ENCODE peak calls at places on chromosomes 7 and 10, in nine cellular contexts. One of them, this sample, is unnamed.

GRCh38 chr10:114577133-114577532 is 80.9 kb downstream of the ABLIM1 start:
- DNase-seq in activated T-helper 1 cell treated with anti-CD3 and anti-CD28 coated beads, Interleukin-12 subunit alpha, Interleukin-12 subunit beta, Interleukin-2, Interleukin-4 antibody, amounts not matched to agents 30 ng/mL and 10 ng/mL and 1 ng/mL, durations not matched to agents 14 hours and 24 hours and 36 hours: no peak
- DNase-seq in ELR: peak
- DNase-seq in NCI-H774: no peak
- DNase-seq in right cardiac atrium: no peak
- DNase-seq in left lung: no peak
- DNase-seq in RPMI8226: no peak
- DNase-seq in activated naive CD4-positive, alpha-beta T cell: no peak
- DNase-seq in lower lobe of right lung: no peak
- DNase-seq in this sample: no peak

GRCh38 chr10:27383595-27384542 is 120.2 kb upstream of the RAB18 start:
- DNase-seq in lower lobe of right lung: no peak
- DNase-seq in activated T-helper 1 cell treated with anti-CD3 and anti-CD28 coated beads, Interleukin-12 subunit alpha, Interleukin-12 subunit beta, Interleukin-2, Interleukin-4 antibody, amounts not matched to agents 30 ng/mL and 10 ng/mL and 1 ng/mL, durations not matched to agents 14 hours and 24 hours and 36 hours: no peak
- DNase-seq in ELR: peak
- DNase-seq in left lung: no peak
- DNase-seq in RPMI8226: no peak
- DNase-seq in activated naive CD4-positive, alpha-beta T cell: no peak
- DNase-seq in NCI-H774: peak
- DNase-seq in right cardiac atrium: no peak
- DNase-seq in this sample: no peak

GRCh38 chr7:12731214-12731656 is 43.8 kb downstream of the ARL4A start:
- DNase-seq in RPMI8226: peak
- DNase-seq in NCI-H774: no peak
- DNase-seq in left lung: no peak
- DNase-seq in lower lobe of right lung: no peak
- DNase-seq in ELR: peak
- DNase-seq in activated naive CD4-positive, alpha-beta T cell: no peak
- DNase-seq in activated T-helper 1 cell treated with anti-CD3 and anti-CD28 coated beads, Interleukin-12 subunit alpha, Interleukin-12 subunit beta, Interleukin-2, Interleukin-4 antibody, amounts not matched to agents 30 ng/mL and 10 ng/mL and 1 ng/mL, durations not matched to agents 14 hours and 24 hours and 36 hours: no peak
- DNase-seq in right cardiac atrium: no peak
- DNase-seq in this sample: no peak

GRCh38 chr10:44978570-44979280 is at the start of gene DEPP1:
- DNase-seq in activated T-helper 1 cell treated with anti-CD3 and anti-CD28 coated beads, Interleukin-12 subunit alpha, Interleukin-12 subunit beta, Interleukin-2, Interleukin-4 antibody, amounts not matched to agents 30 ng/mL and 10 ng/mL and 1 ng/mL, durations not matched to agents 14 hours and 24 hours and 36 hours: peak
- DNase-seq in right cardiac atrium: peak
- DNase-seq in ELR: peak
- DNase-seq in lower lobe of right lung: peak
- DNase-seq in NCI-H774: peak
- DNase-seq in activated naive CD4-positive, alpha-beta T cell: no peak
- DNase-seq in RPMI8226: peak
- DNase-seq in left lung: peak
- DNase-seq in this sample: peak

GRCh38 chr10:96046546-96046945 is 3.2 kb downstream of the CCNJ start:
- DNase-seq in activated naive CD4-positive, alpha-beta T cell: no peak
- DNase-seq in ELR: no peak
- DNase-seq in left lung: no peak
- DNase-seq in NCI-H774: no peak
- DNase-seq in lower lobe of right lung: no peak
- DNase-seq in right cardiac atrium: no peak
- DNase-seq in activated T-helper 1 cell treated with anti-CD3 and anti-CD28 coated beads, Interleukin-12 subunit alpha, Interleukin-12 subunit beta, Interleukin-2, Interleukin-4 antibody, amounts not matched to agents 30 ng/mL and 10 ng/mL and 1 ng/mL, durations not matched to agents 14 hours and 24 hours and 36 hours: no peak
- DNase-seq in RPMI8226: no peak
- DNase-seq in this sample: no peak

GRCh38 chr7:2738110-2738509 is 50.1 kb downstream of the AMZ1 start:
- DNase-seq in RPMI8226: no peak
- DNase-seq in activated T-helper 1 cell treated with anti-CD3 and anti-CD28 coated beads, Interleukin-12 subunit alpha, Interleukin-12 subunit beta, Interleukin-2, Interleukin-4 antibody, amounts not matched to agents 30 ng/mL and 10 ng/mL and 1 ng/mL, durations not matched to agents 14 hours and 24 hours and 36 hours: no peak
- DNase-seq in activated naive CD4-positive, alpha-beta T cell: no peak
- DNase-seq in lower lobe of right lung: no peak
- DNase-seq in ELR: no peak
- DNase-seq in right cardiac atrium: no peak
- DNase-seq in NCI-H774: no peak
- DNase-seq in left lung: no peak
- DNase-seq in this sample: no peak

GRCh38 chr7:43554423-43554822 is 28.5 kb upstream of the STK17A start:
- DNase-seq in activated T-helper 1 cell treated with anti-CD3 and anti-CD28 coated beads, Interleukin-12 subunit alpha, Interleukin-12 subunit beta, Interleukin-2, Interleukin-4 antibody, amounts not matched to agents 30 ng/mL and 10 ng/mL and 1 ng/mL, durations not matched to agents 14 hours and 24 hours and 36 hours: no peak
- DNase-seq in RPMI8226: no peak
- DNase-seq in NCI-H774: no peak
- DNase-seq in lower lobe of right lung: no peak
- DNase-seq in right cardiac atrium: no peak
- DNase-seq in ELR: no peak
- DNase-seq in activated naive CD4-positive, alpha-beta T cell: no peak
- DNase-seq in left lung: no peak
- DNase-seq in this sample: no peak

GRCh38 chr7:49931627-49932026 is 158.2 kb downstream of the VWC2 start:
- DNase-seq in left lung: no peak
- DNase-seq in ELR: no peak
- DNase-seq in NCI-H774: no peak
- DNase-seq in lower lobe of right lung: no peak
- DNase-seq in RPMI8226: no peak
- DNase-seq in right cardiac atrium: no peak
- DNase-seq in activated T-helper 1 cell treated with anti-CD3 and anti-CD28 coated beads, Interleukin-12 subunit alpha, Interleukin-12 subunit beta, Interleukin-2, Interleukin-4 antibody, amounts not matched to agents 30 ng/mL and 10 ng/mL and 1 ng/mL, durations not matched to agents 14 hours and 24 hours and 36 hours: no peak
- DNase-seq in activated naive CD4-positive, alpha-beta T cell: no peak
- DNase-seq in this sample: no peak

GRCh38 chr7:32496052-32496813 is 944 bp downstream of the AVL9 start:
- DNase-seq in right cardiac atrium: no peak
- DNase-seq in left lung: no peak
- DNase-seq in RPMI8226: no peak
- DNase-seq in ELR: peak
- DNase-seq in NCI-H774: no peak
- DNase-seq in activated naive CD4-positive, alpha-beta T cell: no peak
- DNase-seq in lower lobe of right lung: no peak
- DNase-seq in activated T-helper 1 cell treated with anti-CD3 and anti-CD28 coated beads, Interleukin-12 subunit alpha, Interleukin-12 subunit beta, Interleukin-2, Interleukin-4 antibody, amounts not matched to agents 30 ng/mL and 10 ng/mL and 1 ng/mL, durations not matched to agents 14 hours and 24 hours and 36 hours: no peak
- DNase-seq in this sample: no peak

GRCh38 chr10:103640436-103641181 is 147.1 kb downstream of the NEURL1 start:
- DNase-seq in RPMI8226: no peak
- DNase-seq in lower lobe of right lung: no peak
- DNase-seq in activated T-helper 1 cell treated with anti-CD3 and anti-CD28 coated beads, Interleukin-12 subunit alpha, Interleukin-12 subunit beta, Interleukin-2, Interleukin-4 antibody, amounts not matched to agents 30 ng/mL and 10 ng/mL and 1 ng/mL, durations not matched to agents 14 hours and 24 hours and 36 hours: no peak
- DNase-seq in left lung: no peak
- DNase-seq in activated naive CD4-positive, alpha-beta T cell: no peak
- DNase-seq in NCI-H774: no peak
- DNase-seq in right cardiac atrium: peak
- DNase-seq in ELR: no peak
- DNase-seq in this sample: no peak

GRCh38 chr7:5222861-5223411 is 32.9 kb downstream of the WIPI2 start:
- DNase-seq in left lung: peak
- DNase-seq in lower lobe of right lung: peak
- DNase-seq in NCI-H774: no peak
- DNase-seq in activated T-helper 1 cell treated with anti-CD3 and anti-CD28 coated beads, Interleukin-12 subunit alpha, Interleukin-12 subunit beta, Interleukin-2, Interleukin-4 antibody, amounts not matched to agents 30 ng/mL and 10 ng/mL and 1 ng/mL, durations not matched to agents 14 hours and 24 hours and 36 hours: no peak
- DNase-seq in activated naive CD4-positive, alpha-beta T cell: no peak
- DNase-seq in RPMI8226: no peak
- DNase-seq in ELR: no peak
- DNase-seq in right cardiac atrium: peak
- DNase-seq in this sample: no peak

GRCh38 chr7:131109011-131109756 is 218.5 kb upstream of the MKLN1 start:
- DNase-seq in NCI-H774: no peak
- DNase-seq in lower lobe of right lung: no peak
- DNase-seq in activated T-helper 1 cell treated with anti-CD3 and anti-CD28 coated beads, Interleukin-12 subunit alpha, Interleukin-12 subunit beta, Interleukin-2, Interleukin-4 antibody, amounts not matched to agents 30 ng/mL and 10 ng/mL and 1 ng/mL, durations not matched to agents 14 hours and 24 hours and 36 hours: no peak
- DNase-seq in left lung: no peak
- DNase-seq in RPMI8226: peak
- DNase-seq in activated naive CD4-positive, alpha-beta T cell: no peak
- DNase-seq in ELR: peak
- DNase-seq in right cardiac atrium: no peak
- DNase-seq in this sample: no peak

GRCh38 chr10:116849271-116850057 is at the start of gene ENO4:
- DNase-seq in RPMI8226: peak
- DNase-seq in activated T-helper 1 cell treated with anti-CD3 and anti-CD28 coated beads, Interleukin-12 subunit alpha, Interleukin-12 subunit beta, Interleukin-2, Interleukin-4 antibody, amounts not matched to agents 30 ng/mL and 10 ng/mL and 1 ng/mL, durations not matched to agents 14 hours and 24 hours and 36 hours: no peak
- DNase-seq in left lung: peak
- DNase-seq in NCI-H774: peak
- DNase-seq in lower lobe of right lung: peak
- DNase-seq in right cardiac atrium: peak
- DNase-seq in activated naive CD4-positive, alpha-beta T cell: no peak
- DNase-seq in ELR: peak
- DNase-seq in this sample: peak

GRCh38 chr7:100358857-100359212 is 918 bp downstream of the PILRB start:
- DNase-seq in activated T-helper 1 cell treated with anti-CD3 and anti-CD28 coated beads, Interleukin-12 subunit alpha, Interleukin-12 subunit beta, Interleukin-2, Interleukin-4 antibody, amounts not matched to agents 30 ng/mL and 10 ng/mL and 1 ng/mL, durations not matched to agents 14 hours and 24 hours and 36 hours: no peak
- DNase-seq in activated naive CD4-positive, alpha-beta T cell: no peak
- DNase-seq in right cardiac atrium: peak
- DNase-seq in NCI-H774: no peak
- DNase-seq in RPMI8226: no peak
- DNase-seq in lower lobe of right lung: peak
- DNase-seq in left lung: no peak
- DNase-seq in ELR: no peak
- DNase-seq in this sample: no peak

GRCh38 chr7:141541375-141541774 is 9.8 kb upstream of the AGK start:
- DNase-seq in left lung: no peak
- DNase-seq in lower lobe of right lung: no peak
- DNase-seq in activated T-helper 1 cell treated with anti-CD3 and anti-CD28 coated beads, Interleukin-12 subunit alpha, Interleukin-12 subunit beta, Interleukin-2, Interleukin-4 antibody, amounts not matched to agents 30 ng/mL and 10 ng/mL and 1 ng/mL, durations not matched to agents 14 hours and 24 hours and 36 hours: no peak
- DNase-seq in right cardiac atrium: no peak
- DNase-seq in activated naive CD4-positive, alpha-beta T cell: no peak
- DNase-seq in RPMI8226: peak
- DNase-seq in NCI-H774: peak
- DNase-seq in ELR: no peak
- DNase-seq in this sample: no peak

GRCh38 chr10:102673961-102674511 is 29.8 kb downstream of the TRIM8 start:
- DNase-seq in lower lobe of right lung: peak
- DNase-seq in activated naive CD4-positive, alpha-beta T cell: peak
- DNase-seq in NCI-H774: no peak
- DNase-seq in right cardiac atrium: peak
- DNase-seq in left lung: peak
- DNase-seq in activated T-helper 1 cell treated with anti-CD3 and anti-CD28 coated beads, Interleukin-12 subunit alpha, Interleukin-12 subunit beta, Interleukin-2, Interleukin-4 antibody, amounts not matched to agents 30 ng/mL and 10 ng/mL and 1 ng/mL, durations not matched to agents 14 hours and 24 hours and 36 hours: peak
- DNase-seq in ELR: peak
- DNase-seq in RPMI8226: no peak
- DNase-seq in this sample: no peak

GRCh38 chr7:145848691-145849090 is 267.9 kb upstream of the CNTNAP2 start:
- DNase-seq in right cardiac atrium: no peak
- DNase-seq in ELR: no peak
- DNase-seq in RPMI8226: no peak
- DNase-seq in activated T-helper 1 cell treated with anti-CD3 and anti-CD28 coated beads, Interleukin-12 subunit alpha, Interleukin-12 subunit beta, Interleukin-2, Interleukin-4 antibody, amounts not matched to agents 30 ng/mL and 10 ng/mL and 1 ng/mL, durations not matched to agents 14 hours and 24 hours and 36 hours: no peak
- DNase-seq in left lung: no peak
- DNase-seq in NCI-H774: no peak
- DNase-seq in lower lobe of right lung: no peak
- DNase-seq in activated naive CD4-positive, alpha-beta T cell: no peak
- DNase-seq in this sample: no peak

GRCh38 chr10:88523739-88524400 is 59.2 kb downstream of the RNLS start:
- DNase-seq in lower lobe of right lung: no peak
- DNase-seq in activated T-helper 1 cell treated with anti-CD3 and anti-CD28 coated beads, Interleukin-12 subunit alpha, Interleukin-12 subunit beta, Interleukin-2, Interleukin-4 antibody, amounts not matched to agents 30 ng/mL and 10 ng/mL and 1 ng/mL, durations not matched to agents 14 hours and 24 hours and 36 hours: no peak
- DNase-seq in NCI-H774: no peak
- DNase-seq in RPMI8226: no peak
- DNase-seq in ELR: no peak
- DNase-seq in left lung: no peak
- DNase-seq in right cardiac atrium: no peak
- DNase-seq in activated naive CD4-positive, alpha-beta T cell: no peak
- DNase-seq in this sample: no peak

GRCh38 chr10:100831742-100832141 is 81.0 kb upstream of the SLF2 start:
- DNase-seq in NCI-H774: no peak
- DNase-seq in activated T-helper 1 cell treated with anti-CD3 and anti-CD28 coated beads, Interleukin-12 subunit alpha, Interleukin-12 subunit beta, Interleukin-2, Interleukin-4 antibody, amounts not matched to agents 30 ng/mL and 10 ng/mL and 1 ng/mL, durations not matched to agents 14 hours and 24 hours and 36 hours: no peak
- DNase-seq in right cardiac atrium: no peak
- DNase-seq in activated naive CD4-positive, alpha-beta T cell: no peak
- DNase-seq in left lung: no peak
- DNase-seq in lower lobe of right lung: no peak
- DNase-seq in ELR: no peak
- DNase-seq in RPMI8226: no peak
- DNase-seq in this sample: no peak

GRCh38 chr7:36565792-36566356 is 158.4 kb downstream of the AOAH start:
- DNase-seq in activated naive CD4-positive, alpha-beta T cell: no peak
- DNase-seq in NCI-H774: no peak
- DNase-seq in right cardiac atrium: no peak
- DNase-seq in RPMI8226: no peak
- DNase-seq in left lung: no peak
- DNase-seq in lower lobe of right lung: no peak
- DNase-seq in ELR: no peak
- DNase-seq in activated T-helper 1 cell treated with anti-CD3 and anti-CD28 coated beads, Interleukin-12 subunit alpha, Interleukin-12 subunit beta, Interleukin-2, Interleukin-4 antibody, amounts not matched to agents 30 ng/mL and 10 ng/mL and 1 ng/mL, durations not matched to agents 14 hours and 24 hours and 36 hours: no peak
- DNase-seq in this sample: no peak

GRCh38 chr7:13107291-13107690 is 419.9 kb downstream of the ARL4A start:
- DNase-seq in right cardiac atrium: no peak
- DNase-seq in ELR: no peak
- DNase-seq in lower lobe of right lung: no peak
- DNase-seq in activated naive CD4-positive, alpha-beta T cell: no peak
- DNase-seq in NCI-H774: no peak
- DNase-seq in left lung: no peak
- DNase-seq in RPMI8226: no peak
- DNase-seq in activated T-helper 1 cell treated with anti-CD3 and anti-CD28 coated beads, Interleukin-12 subunit alpha, Interleukin-12 subunit beta, Interleukin-2, Interleukin-4 antibody, amounts not matched to agents 30 ng/mL and 10 ng/mL and 1 ng/mL, durations not matched to agents 14 hours and 24 hours and 36 hours: no peak
- DNase-seq in this sample: no peak

GRCh38 chr7:139452948-139453672 is 30.4 kb downstream of the KLRG2 start:
- DNase-seq in left lung: no peak
- DNase-seq in ELR: peak
- DNase-seq in NCI-H774: no peak
- DNase-seq in activated T-helper 1 cell treated with anti-CD3 and anti-CD28 coated beads, Interleukin-12 subunit alpha, Interleukin-12 subunit beta, Interleukin-2, Interleukin-4 antibody, amounts not matched to agents 30 ng/mL and 10 ng/mL and 1 ng/mL, durations not matched to agents 14 hours and 24 hours and 36 hours: no peak
- DNase-seq in RPMI8226: no peak
- DNase-seq in right cardiac atrium: no peak
- DNase-seq in activated naive CD4-positive, alpha-beta T cell: no peak
- DNase-seq in lower lobe of right lung: no peak
- DNase-seq in this sample: no peak

GRCh38 chr7:96495751-96496216 is 173.9 kb upstream of the SLC25A13 start:
- DNase-seq in left lung: no peak
- DNase-seq in lower lobe of right lung: no peak
- DNase-seq in RPMI8226: no peak
- DNase-seq in right cardiac atrium: no peak
- DNase-seq in activated T-helper 1 cell treated with anti-CD3 and anti-CD28 coated beads, Interleukin-12 subunit alpha, Interleukin-12 subunit beta, Interleukin-2, Interleukin-4 antibody, amounts not matched to agents 30 ng/mL and 10 ng/mL and 1 ng/mL, durations not matched to agents 14 hours and 24 hours and 36 hours: peak
- DNase-seq in NCI-H774: peak
- DNase-seq in activated naive CD4-positive, alpha-beta T cell: no peak
- DNase-seq in ELR: no peak
- DNase-seq in this sample: no peak

GRCh38 chr7:151249732-151250072 is 1.2 kb upstream of the SMARCD3 start:
- DNase-seq in lower lobe of right lung: peak
- DNase-seq in ELR: peak
- DNase-seq in activated T-helper 1 cell treated with anti-CD3 and anti-CD28 coated beads, Interleukin-12 subunit alpha, Interleukin-12 subunit beta, Interleukin-2, Interleukin-4 antibody, amounts not matched to agents 30 ng/mL and 10 ng/mL and 1 ng/mL, durations not matched to agents 14 hours and 24 hours and 36 hours: no peak
- DNase-seq in activated naive CD4-positive, alpha-beta T cell: no peak
- DNase-seq in RPMI8226: no peak
- DNase-seq in NCI-H774: no peak
- DNase-seq in right cardiac atrium: peak
- DNase-seq in left lung: peak
- DNase-seq in this sample: no peak

GRCh38 chr7:44281811-44282600 is 43.4 kb downstream of the CAMK2B start:
- DNase-seq in left lung: peak
- DNase-seq in lower lobe of right lung: peak
- DNase-seq in ELR: no peak
- DNase-seq in RPMI8226: no peak
- DNase-seq in activated T-helper 1 cell treated with anti-CD3 and anti-CD28 coated beads, Interleukin-12 subunit alpha, Interleukin-12 subunit beta, Interleukin-2, Interleukin-4 antibody, amounts not matched to agents 30 ng/mL and 10 ng/mL and 1 ng/mL, durations not matched to agents 14 hours and 24 hours and 36 hours: no peak
- DNase-seq in right cardiac atrium: no peak
- DNase-seq in activated naive CD4-positive, alpha-beta T cell: no peak
- DNase-seq in NCI-H774: no peak
- DNase-seq in this sample: no peak

GRCh38 chr7:151271699-151272355 is 23.3 kb upstream of the SMARCD3 start:
- DNase-seq in lower lobe of right lung: peak
- DNase-seq in right cardiac atrium: no peak
- DNase-seq in NCI-H774: no peak
- DNase-seq in activated T-helper 1 cell treated with anti-CD3 and anti-CD28 coated beads, Interleukin-12 subunit alpha, Interleukin-12 subunit beta, Interleukin-2, Interleukin-4 antibody, amounts not matched to agents 30 ng/mL and 10 ng/mL and 1 ng/mL, durations not matched to agents 14 hours and 24 hours and 36 hours: no peak
- DNase-seq in activated naive CD4-positive, alpha-beta T cell: no peak
- DNase-seq in ELR: no peak
- DNase-seq in left lung: peak
- DNase-seq in RPMI8226: no peak
- DNase-seq in this sample: no peak

GRCh38 chr10:59649606-59650346 is 59.9 kb downstream of the SLC16A9 start:
- DNase-seq in ELR: no peak
- DNase-seq in NCI-H774: no peak
- DNase-seq in activated naive CD4-positive, alpha-beta T cell: no peak
- DNase-seq in lower lobe of right lung: no peak
- DNase-seq in left lung: no peak
- DNase-seq in right cardiac atrium: no peak
- DNase-seq in RPMI8226: no peak
- DNase-seq in activated T-helper 1 cell treated with anti-CD3 and anti-CD28 coated beads, Interleukin-12 subunit alpha, Interleukin-12 subunit beta, Interleukin-2, Interleukin-4 antibody, amounts not matched to agents 30 ng/mL and 10 ng/mL and 1 ng/mL, durations not matched to agents 14 hours and 24 hours and 36 hours: no peak
- DNase-seq in this sample: no peak

GRCh38 chr10:72276421-72277339 is 3.0 kb downstream of the DDIT4 start:
- DNase-seq in RPMI8226: peak
- DNase-seq in activated naive CD4-positive, alpha-beta T cell: no peak
- DNase-seq in left lung: no peak
- DNase-seq in NCI-H774: no peak
- DNase-seq in activated T-helper 1 cell treated with anti-CD3 and anti-CD28 coated beads, Interleukin-12 subunit alpha, Interleukin-12 subunit beta, Interleukin-2, Interleukin-4 antibody, amounts not matched to agents 30 ng/mL and 10 ng/mL and 1 ng/mL, durations not matched to agents 14 hours and 24 hours and 36 hours: no peak
- DNase-seq in ELR: peak
- DNase-seq in right cardiac atrium: peak
- DNase-seq in lower lobe of right lung: no peak
- DNase-seq in this sample: no peak

GRCh38 chr10:97270523-97271154 is 21.8 kb downstream of the ARHGAP19 start:
- DNase-seq in lower lobe of right lung: no peak
- DNase-seq in activated T-helper 1 cell treated with anti-CD3 and anti-CD28 coated beads, Interleukin-12 subunit alpha, Interleukin-12 subunit beta, Interleukin-2, Interleukin-4 antibody, amounts not matched to agents 30 ng/mL and 10 ng/mL and 1 ng/mL, durations not matched to agents 14 hours and 24 hours and 36 hours: no peak
- DNase-seq in left lung: no peak
- DNase-seq in activated naive CD4-positive, alpha-beta T cell: no peak
- DNase-seq in NCI-H774: no peak
- DNase-seq in ELR: peak
- DNase-seq in RPMI8226: no peak
- DNase-seq in right cardiac atrium: no peak
- DNase-seq in this sample: no peak

GRCh38 chr7:2820508-2820934 is 23.6 kb downstream of the GNA12 start:
- DNase-seq in lower lobe of right lung: peak
- DNase-seq in activated naive CD4-positive, alpha-beta T cell: no peak
- DNase-seq in RPMI8226: peak
- DNase-seq in activated T-helper 1 cell treated with anti-CD3 and anti-CD28 coated beads, Interleukin-12 subunit alpha, Interleukin-12 subunit beta, Interleukin-2, Interleukin-4 antibody, amounts not matched to agents 30 ng/mL and 10 ng/mL and 1 ng/mL, durations not matched to agents 14 hours and 24 hours and 36 hours: no peak
- DNase-seq in left lung: peak
- DNase-seq in right cardiac atrium: peak
- DNase-seq in NCI-H774: no peak
- DNase-seq in ELR: peak
- DNase-seq in this sample: no peak

GRCh38 chr10:90723416-90724068 is 134.3 kb downstream of the HTR7 start:
- DNase-seq in right cardiac atrium: no peak
- DNase-seq in left lung: no peak
- DNase-seq in activated naive CD4-positive, alpha-beta T cell: no peak
- DNase-seq in lower lobe of right lung: no peak
- DNase-seq in ELR: no peak
- DNase-seq in NCI-H774: no peak
- DNase-seq in activated T-helper 1 cell treated with anti-CD3 and anti-CD28 coated beads, Interleukin-12 subunit alpha, Interleukin-12 subunit beta, Interleukin-2, Interleukin-4 antibody, amounts not matched to agents 30 ng/mL and 10 ng/mL and 1 ng/mL, durations not matched to agents 14 hours and 24 hours and 36 hours: no peak
- DNase-seq in RPMI8226: no peak
- DNase-seq in this sample: no peak